ENCODE peak calls at places on chromosomes 1 and 21, in ten cellular contexts. One of them, this sample, is unnamed.

GRCh38 chr1:31571340-31572295 is 4.7 kb upstream of the TINAGL1 start:
- DNase-seq in GM13977: no peak
- DNase-seq in central memory CD4-positive, alpha-beta T cell: no peak
- DNase-seq in OCI-LY7: peak
- DNase-seq in activated T-cell treated with anti-CD3 and anti-CD28 coated beads, Interleukin-2, amount 50 U/mL, for 72 hours: no peak
- DNase-seq in NCI-H2081: no peak
- DNase-seq in transverse colon: no peak
- DNase-seq in sigmoid colon: peak
- DNase-seq in HFF-Myc: no peak
- DNase-seq in colonic mucosa: peak
- DNase-seq in this sample: no peak

GRCh38 chr1:241518447-241519307 is 878 bp downstream of the FH start:
- DNase-seq in GM13977: peak
- DNase-seq in central memory CD4-positive, alpha-beta T cell: peak
- DNase-seq in OCI-LY7: peak
- DNase-seq in activated T-cell treated with anti-CD3 and anti-CD28 coated beads, Interleukin-2, amount 50 U/mL, for 72 hours: peak
- DNase-seq in NCI-H2081: no peak
- DNase-seq in transverse colon: peak
- DNase-seq in sigmoid colon: no peak
- DNase-seq in HFF-Myc: no peak
- DNase-seq in colonic mucosa: peak
- DNase-seq in this sample: no peak

GRCh38 chr1:50929376-50929958 is 30.6 kb downstream of the FAF1 start:
- DNase-seq in GM13977: no peak
- DNase-seq in central memory CD4-positive, alpha-beta T cell: peak
- DNase-seq in OCI-LY7: peak
- DNase-seq in activated T-cell treated with anti-CD3 and anti-CD28 coated beads, Interleukin-2, amount 50 U/mL, for 72 hours: no peak
- DNase-seq in NCI-H2081: peak
- DNase-seq in transverse colon: no peak
- DNase-seq in sigmoid colon: no peak
- DNase-seq in HFF-Myc: peak
- DNase-seq in colonic mucosa: no peak
- DNase-seq in this sample: peak

GRCh38 chr1:178575611-178576331 is 62.9 kb downstream of the TEX35 start:
- DNase-seq in GM13977: no peak
- DNase-seq in central memory CD4-positive, alpha-beta T cell: no peak
- DNase-seq in OCI-LY7: peak
- DNase-seq in activated T-cell treated with anti-CD3 and anti-CD28 coated beads, Interleukin-2, amount 50 U/mL, for 72 hours: no peak
- DNase-seq in NCI-H2081: no peak
- DNase-seq in transverse colon: no peak
- DNase-seq in sigmoid colon: no peak
- DNase-seq in HFF-Myc: no peak
- DNase-seq in colonic mucosa: no peak
- DNase-seq in this sample: no peak

GRCh38 chr1:190138266-190138665 is 339.4 kb downstream of the BRINP3 start:
- DNase-seq in GM13977: no peak
- DNase-seq in central memory CD4-positive, alpha-beta T cell: no peak
- DNase-seq in OCI-LY7: no peak
- DNase-seq in activated T-cell treated with anti-CD3 and anti-CD28 coated beads, Interleukin-2, amount 50 U/mL, for 72 hours: no peak
- DNase-seq in NCI-H2081: no peak
- DNase-seq in transverse colon: no peak
- DNase-seq in sigmoid colon: no peak
- DNase-seq in HFF-Myc: no peak
- DNase-seq in colonic mucosa: no peak
- DNase-seq in this sample: no peak

GRCh38 chr1:112513112-112513870 is 4.5 kb downstream of the WNT2B start:
- DNase-seq in GM13977: no peak
- DNase-seq in central memory CD4-positive, alpha-beta T cell: no peak
- DNase-seq in OCI-LY7: no peak
- DNase-seq in activated T-cell treated with anti-CD3 and anti-CD28 coated beads, Interleukin-2, amount 50 U/mL, for 72 hours: no peak
- DNase-seq in NCI-H2081: no peak
- DNase-seq in transverse colon: peak
- DNase-seq in sigmoid colon: no peak
- DNase-seq in HFF-Myc: no peak
- DNase-seq in colonic mucosa: peak
- DNase-seq in this sample: peak

GRCh38 chr21:44453120-44453519 is 2.2 kb upstream of the LRRC3 start:
- DNase-seq in GM13977: no peak
- DNase-seq in central memory CD4-positive, alpha-beta T cell: no peak
- DNase-seq in OCI-LY7: no peak
- DNase-seq in activated T-cell treated with anti-CD3 and anti-CD28 coated beads, Interleukin-2, amount 50 U/mL, for 72 hours: no peak
- DNase-seq in NCI-H2081: no peak
- DNase-seq in transverse colon: no peak
- DNase-seq in sigmoid colon: no peak
- DNase-seq in HFF-Myc: no peak
- DNase-seq in colonic mucosa: no peak
- DNase-seq in this sample: no peak

GRCh38 chr1:78833491-78833890 is 173.0 kb downstream of the ADGRL4 start:
- DNase-seq in GM13977: no peak
- DNase-seq in central memory CD4-positive, alpha-beta T cell: no peak
- DNase-seq in OCI-LY7: no peak
- DNase-seq in activated T-cell treated with anti-CD3 and anti-CD28 coated beads, Interleukin-2, amount 50 U/mL, for 72 hours: no peak
- DNase-seq in NCI-H2081: no peak
- DNase-seq in transverse colon: no peak
- DNase-seq in sigmoid colon: no peak
- DNase-seq in HFF-Myc: peak
- DNase-seq in colonic mucosa: no peak
- DNase-seq in this sample: no peak

GRCh38 chr1:180907313-180908055 is 5.2 kb upstream of the KIAA1614 start:
- DNase-seq in GM13977: peak
- DNase-seq in central memory CD4-positive, alpha-beta T cell: no peak
- DNase-seq in OCI-LY7: no peak
- DNase-seq in activated T-cell treated with anti-CD3 and anti-CD28 coated beads, Interleukin-2, amount 50 U/mL, for 72 hours: no peak
- DNase-seq in NCI-H2081: no peak
- DNase-seq in transverse colon: no peak
- DNase-seq in sigmoid colon: no peak
- DNase-seq in HFF-Myc: no peak
- DNase-seq in colonic mucosa: no peak
- DNase-seq in this sample: no peak

GRCh38 chr1:203306089-203306969 is 1.0 kb downstream of the BTG2 start:
- DNase-seq in GM13977: peak
- DNase-seq in central memory CD4-positive, alpha-beta T cell: peak
- DNase-seq in OCI-LY7: peak
- DNase-seq in activated T-cell treated with anti-CD3 and anti-CD28 coated beads, Interleukin-2, amount 50 U/mL, for 72 hours: peak
- DNase-seq in NCI-H2081: peak
- DNase-seq in transverse colon: peak
- DNase-seq in sigmoid colon: peak
- DNase-seq in HFF-Myc: peak
- DNase-seq in colonic mucosa: peak
- DNase-seq in this sample: no peak

GRCh38 chr1:241641748-241642592 is 1.8 kb upstream of the CHML start:
- DNase-seq in GM13977: no peak
- DNase-seq in central memory CD4-positive, alpha-beta T cell: no peak
- DNase-seq in OCI-LY7: no peak
- DNase-seq in activated T-cell treated with anti-CD3 and anti-CD28 coated beads, Interleukin-2, amount 50 U/mL, for 72 hours: no peak
- DNase-seq in NCI-H2081: no peak
- DNase-seq in transverse colon: no peak
- DNase-seq in sigmoid colon: no peak
- DNase-seq in HFF-Myc: no peak
- DNase-seq in colonic mucosa: no peak
- DNase-seq in this sample: no peak

GRCh38 chr1:93079685-93080141 is 630 bp downstream of the MTF2 start:
- DNase-seq in GM13977: no peak
- DNase-seq in central memory CD4-positive, alpha-beta T cell: peak
- DNase-seq in OCI-LY7: peak
- DNase-seq in activated T-cell treated with anti-CD3 and anti-CD28 coated beads, Interleukin-2, amount 50 U/mL, for 72 hours: peak
- DNase-seq in NCI-H2081: no peak
- DNase-seq in transverse colon: peak
- DNase-seq in sigmoid colon: peak
- DNase-seq in HFF-Myc: no peak
- DNase-seq in colonic mucosa: peak
- DNase-seq in this sample: no peak

GRCh38 chr1:225823811-225824261 is 13.9 kb downstream of the EPHX1 start:
- DNase-seq in GM13977: no peak
- DNase-seq in central memory CD4-positive, alpha-beta T cell: no peak
- DNase-seq in OCI-LY7: no peak
- DNase-seq in activated T-cell treated with anti-CD3 and anti-CD28 coated beads, Interleukin-2, amount 50 U/mL, for 72 hours: no peak
- DNase-seq in NCI-H2081: no peak
- DNase-seq in transverse colon: no peak
- DNase-seq in sigmoid colon: no peak
- DNase-seq in HFF-Myc: no peak
- DNase-seq in colonic mucosa: no peak
- DNase-seq in this sample: no peak

GRCh38 chr1:27011058-27011764 is 1.4 kb downstream of the TENT5B start:
- DNase-seq in GM13977: no peak
- DNase-seq in central memory CD4-positive, alpha-beta T cell: no peak
- DNase-seq in OCI-LY7: no peak
- DNase-seq in activated T-cell treated with anti-CD3 and anti-CD28 coated beads, Interleukin-2, amount 50 U/mL, for 72 hours: no peak
- DNase-seq in NCI-H2081: no peak
- DNase-seq in transverse colon: peak
- DNase-seq in sigmoid colon: peak
- DNase-seq in HFF-Myc: no peak
- DNase-seq in colonic mucosa: no peak
- DNase-seq in this sample: no peak

This sample was measured in AG04450.